ENCODE peak calls at places on chromosomes 12 and 14, in six cellular contexts. A is SW480, E is EL, Z is A673, F is psoas muscle, S is RKO. H is an unnamed sample.
A peak's percentile ranks its signal among the peaks of the same experiment; 100 is the strongest.

GRCh38 chr12:6345319-6346071 is 3.6 kb upstream of the TNFRSF1A start:
- DNase-seq in Z (no peak), F (no peak), A (no peak), E (peak; percentile 97), S (peak; percentile 96), H (peak; percentile 90)

GRCh38 chr12:82757059-82757458 is 70.4 kb downstream of the TMTC2 start:
- DNase-seq in A (no peak), F (no peak), E (no peak), Z (no peak), S (no peak), H (no peak)

GRCh38 chr12:7666595-7666994 is 887 bp upstream of the APOBEC1 start:
- DNase-seq in E (no peak), S (no peak), A (no peak), Z (no peak), F (no peak), H (no peak)

GRCh38 chr12:117494833-117495714 is 133.6 kb upstream of the NOS1 start:
- DNase-seq in A (no peak), F (no peak), Z (peak; percentile 9), E (no peak), S (no peak), H (peak; percentile 4)

GRCh38 chr12:64682572-64683277 is 72.4 kb downstream of the RASSF3 start:
- DNase-seq in Z (peak; percentile 96), S (no peak), A (no peak), F (no peak), E (no peak), H (no peak)

GRCh38 chr14:52692248-52692962 is 3.0 kb downstream of the ERO1A start:
- DNase-seq in S (no peak), A (no peak), F (no peak), Z (no peak), E (no peak), H (no peak)

GRCh38 chr14:39243831-39244230 is 10.1 kb downstream of the MIA2 start:
- DNase-seq in A (no peak), E (no peak), Z (no peak), S (no peak), F (no peak), H (no peak)

GRCh38 chr12:64187794-64188193 is 34.3 kb downstream of the KICS2 start:
- DNase-seq in Z (no peak), S (no peak), F (no peak), A (no peak), E (no peak), H (no peak)

GRCh38 chr14:22986508-22987054 is 4.2 kb upstream of the AJUBA start:
- DNase-seq in F (peak; percentile 89), S (peak; percentile 85), E (peak; percentile 81), A (peak; percentile 78), Z (peak; percentile 87), H (peak; percentile 84)

GRCh38 chr14:64891173-64891838 is 11.6 kb upstream of the SPTB start:
- DNase-seq in A (no peak), E (no peak), S (no peak), Z (no peak), F (no peak), H (no peak)

GRCh38 chr12:113933201-113933786 is 32.8 kb downstream of the RBM19 start:
- DNase-seq in Z (no peak), S (no peak), F (peak; percentile 64), E (peak; percentile 16), A (no peak), H (no peak)

GRCh38 chr12:69278814-69279782 is 39.7 kb downstream of the CPSF6 start:
- DNase-seq in Z (no peak), F (no peak), S (no peak), A (no peak), E (no peak), H (no peak)

GRCh38 chr12:7602287-7602686 is 63.4 kb downstream of the APOBEC1 start:
- DNase-seq in A (no peak), E (peak; percentile 53), S (peak; percentile 77), F (no peak), Z (no peak), H (peak; percentile 60)

GRCh38 chr14:94695231-94695630 is 74.7 kb downstream of the GSC start:
- DNase-seq in A (no peak), F (no peak), E (no peak), Z (no peak), S (no peak), H (no peak)